ENCODE peak calls at places on chromosomes 7 and 10, in eight cellular contexts. One of them, this sample, is unnamed.

GRCh38 chr7:27181795-27182275 is 3.2 kb downstream of the HOXA11 start:
- DNase-seq in iris pigment epithelial cell: no peak
- DNase-seq in SK-N-DZ: no peak
- DNase-seq in stimulated activated CD4-positive, alpha-beta T cell treated with anti-CD3 and anti-CD28 coated beads, Interleukin-15, amount 100 ng/mL, for 1 hour: no peak
- DNase-seq in T-helper 17 cell: peak
- DNase-seq in hypothalamus: no peak
- DNase-seq in PC-3: no peak
- DNase-seq in psoas muscle: no peak
- DNase-seq in this sample: no peak

GRCh38 chr7:98133621-98134266 is 27.1 kb downstream of the LMTK2 start:
- DNase-seq in iris pigment epithelial cell: peak
- DNase-seq in SK-N-DZ: no peak
- DNase-seq in stimulated activated CD4-positive, alpha-beta T cell treated with anti-CD3 and anti-CD28 coated beads, Interleukin-15, amount 100 ng/mL, for 1 hour: no peak
- DNase-seq in T-helper 17 cell: no peak
- DNase-seq in hypothalamus: no peak
- DNase-seq in PC-3: peak
- DNase-seq in psoas muscle: no peak
- DNase-seq in this sample: no peak

GRCh38 chr7:131400833-131401593 is 73.3 kb downstream of the MKLN1 start:
- DNase-seq in iris pigment epithelial cell: peak
- DNase-seq in SK-N-DZ: no peak
- DNase-seq in stimulated activated CD4-positive, alpha-beta T cell treated with anti-CD3 and anti-CD28 coated beads, Interleukin-15, amount 100 ng/mL, for 1 hour: no peak
- DNase-seq in T-helper 17 cell: no peak
- DNase-seq in hypothalamus: no peak
- DNase-seq in PC-3: peak
- DNase-seq in psoas muscle: no peak
- DNase-seq in this sample: no peak

GRCh38 chr7:144565586-144565985 is 162.1 kb upstream of the NOBOX start:
- DNase-seq in iris pigment epithelial cell: no peak
- DNase-seq in SK-N-DZ: no peak
- DNase-seq in stimulated activated CD4-positive, alpha-beta T cell treated with anti-CD3 and anti-CD28 coated beads, Interleukin-15, amount 100 ng/mL, for 1 hour: no peak
- DNase-seq in T-helper 17 cell: no peak
- DNase-seq in hypothalamus: no peak
- DNase-seq in PC-3: no peak
- DNase-seq in psoas muscle: no peak
- DNase-seq in this sample: no peak

GRCh38 chr10:124875596-124875995 is 66.3 kb upstream of the ZRANB1 start:
- DNase-seq in iris pigment epithelial cell: peak
- DNase-seq in SK-N-DZ: no peak
- DNase-seq in stimulated activated CD4-positive, alpha-beta T cell treated with anti-CD3 and anti-CD28 coated beads, Interleukin-15, amount 100 ng/mL, for 1 hour: no peak
- DNase-seq in T-helper 17 cell: no peak
- DNase-seq in hypothalamus: no peak
- DNase-seq in PC-3: peak
- DNase-seq in psoas muscle: no peak
- DNase-seq in this sample: no peak

GRCh38 chr7:64574481-64575159 is 11.7 kb upstream of the ZNF680 start:
- DNase-seq in iris pigment epithelial cell: peak
- DNase-seq in SK-N-DZ: peak
- DNase-seq in stimulated activated CD4-positive, alpha-beta T cell treated with anti-CD3 and anti-CD28 coated beads, Interleukin-15, amount 100 ng/mL, for 1 hour: no peak
- DNase-seq in T-helper 17 cell: no peak
- DNase-seq in hypothalamus: no peak
- DNase-seq in PC-3: no peak
- DNase-seq in psoas muscle: no peak
- DNase-seq in this sample: no peak

GRCh38 chr7:55351263-55351662 is 13.9 kb upstream of the LANCL2 start:
- DNase-seq in iris pigment epithelial cell: no peak
- DNase-seq in SK-N-DZ: no peak
- DNase-seq in stimulated activated CD4-positive, alpha-beta T cell treated with anti-CD3 and anti-CD28 coated beads, Interleukin-15, amount 100 ng/mL, for 1 hour: no peak
- DNase-seq in T-helper 17 cell: no peak
- DNase-seq in hypothalamus: no peak
- DNase-seq in PC-3: no peak
- DNase-seq in psoas muscle: no peak
- DNase-seq in this sample: no peak

GRCh38 chr10:92834331-92834730 is 14.0 kb upstream of the EXOC6 start:
- DNase-seq in iris pigment epithelial cell: no peak
- DNase-seq in SK-N-DZ: no peak
- DNase-seq in stimulated activated CD4-positive, alpha-beta T cell treated with anti-CD3 and anti-CD28 coated beads, Interleukin-15, amount 100 ng/mL, for 1 hour: no peak
- DNase-seq in T-helper 17 cell: no peak
- DNase-seq in hypothalamus: no peak
- DNase-seq in PC-3: no peak
- DNase-seq in psoas muscle: no peak
- DNase-seq in this sample: no peak

GRCh38 chr7:5420841-5421625 is 2.6 kb downstream of the TNRC18 start:
- DNase-seq in iris pigment epithelial cell: peak
- DNase-seq in SK-N-DZ: no peak
- DNase-seq in stimulated activated CD4-positive, alpha-beta T cell treated with anti-CD3 and anti-CD28 coated beads, Interleukin-15, amount 100 ng/mL, for 1 hour: no peak
- DNase-seq in T-helper 17 cell: no peak
- DNase-seq in hypothalamus: peak
- DNase-seq in PC-3: no peak
- DNase-seq in psoas muscle: peak
- DNase-seq in this sample: no peak

GRCh38 chr7:94374721-94375120 is 20.0 kb upstream of the COL1A2 start:
- DNase-seq in iris pigment epithelial cell: peak
- DNase-seq in SK-N-DZ: no peak
- DNase-seq in stimulated activated CD4-positive, alpha-beta T cell treated with anti-CD3 and anti-CD28 coated beads, Interleukin-15, amount 100 ng/mL, for 1 hour: no peak
- DNase-seq in T-helper 17 cell: no peak
- DNase-seq in hypothalamus: no peak
- DNase-seq in PC-3: no peak
- DNase-seq in psoas muscle: no peak
- DNase-seq in this sample: no peak

This sample was measured in KG1.